ENCODE peak calls at places on chromosome 10, in eight cellular contexts. U is right lobe of liver; N is stimulated activated CD8-positive, alpha-beta memory T cell treated with anti-CD3 and anti-CD28 coated beads, Interleukin-12 subunit alpha, Interleukin-12 subunit beta, amount 100 ng/mL, for 1 hour; G is activated T-helper 1 cell treated with anti-CD3 and anti-CD28 coated beads, Interleukin-12 subunit alpha, Interleukin-12 subunit beta, Interleukin-2, Interleukin-4 antibody, amounts not matched to agents 30 ng/mL and 10 ng/mL and 1 ng/mL, durations not matched to agents 14 hours and 24 hours and 36 hours; B is RKO; Q is activated CD4-positive, CD25-positive, alpha-beta regulatory T cell; C is skeletal muscle cell; X is PC-3. I is an unnamed sample.

GRCh38 chr10:74652664-74653063 is 173.7 kb upstream of the KAT6B start:
- DNase-seq in G (no peak), C (no peak), N (no peak), U (no peak), B (no peak), Q (no peak), X (peak), I (no peak)

GRCh38 chr10:86668297-86669165 is at the start of gene LDB3:
- DNase-seq in C (no peak), G (no peak), U (no peak), B (no peak), N (no peak), X (peak), Q (no peak), I (no peak)

GRCh38 chr10:71423936-71424335 is 27.2 kb downstream of the CDH23 start:
- DNase-seq in N (no peak), C (no peak), U (no peak), B (no peak), X (no peak), G (no peak), Q (no peak), I (no peak)

GRCh38 chr10:91214906-91215305 is 5.6 kb upstream of the PCGF5 start:
- DNase-seq in Q (no peak), X (no peak), B (no peak), G (no peak), N (no peak), U (no peak), C (no peak), I (no peak)

GRCh38 chr10:97195654-97196212 is 10.0 kb upstream of the SLIT1 start:
- DNase-seq in B (no peak), C (no peak), U (no peak), Q (no peak), G (no peak), X (no peak), N (no peak), I (no peak)

GRCh38 chr10:48494611-48495010 is 110.3 kb downstream of the ARHGAP22 start:
- DNase-seq in C (no peak), X (no peak), N (no peak), B (no peak), Q (no peak), G (no peak), U (no peak), I (no peak)

GRCh38 chr10:53458007-53458406 is 685.4 kb upstream of the MBL2 start:
- DNase-seq in C (no peak), N (no peak), U (no peak), G (no peak), X (no peak), B (no peak), Q (no peak), I (no peak)

GRCh38 chr10:132443605-132443997 is 46.6 kb downstream of the PWWP2B start:
- DNase-seq in N (peak), X (peak), U (peak), B (peak), C (no peak), G (peak), Q (peak), I (no peak)

GRCh38 chr10:118808601-118809371 is 54.0 kb upstream of the CACUL1 start:
- DNase-seq in B (no peak), N (no peak), C (no peak), G (no peak), U (no peak), X (no peak), Q (no peak), I (no peak)

GRCh38 chr10:132565516-132566209 is 28.1 kb downstream of the INPP5A start:
- DNase-seq in C (no peak), G (no peak), X (peak), B (no peak), U (no peak), Q (no peak), N (no peak), I (no peak)

GRCh38 chr10:110618206-110618605 is 25.9 kb upstream of the RBM20 start:
- DNase-seq in U (no peak), G (no peak), B (no peak), Q (no peak), C (no peak), N (no peak), X (no peak), I (no peak)

GRCh38 chr10:4353964-4354363 is 472.0 kb upstream of the AKR1E2 start:
- DNase-seq in B (no peak), X (peak), G (no peak), Q (no peak), N (no peak), C (no peak), U (no peak), I (no peak)

GRCh38 chr10:96618648-96619047 is 31.8 kb upstream of the TM9SF3 start:
- DNase-seq in G (no peak), B (no peak), U (no peak), C (no peak), N (no peak), Q (no peak), X (no peak), I (no peak)

GRCh38 chr10:34704526-34705184 is 110.4 kb downstream of the PARD3 start:
- DNase-seq in N (no peak), C (no peak), U (no peak), G (no peak), X (no peak), B (no peak), Q (no peak), I (no peak)

GRCh38 chr10:6957851-6958250 is 377.8 kb upstream of the PRKCQ start:
- DNase-seq in N (no peak), Q (no peak), G (no peak), X (no peak), C (no peak), B (no peak), U (no peak), I (no peak)

GRCh38 chr10:124697837-124698559 is 46.2 kb downstream of the FAM53B start:
- DNase-seq in U (peak), C (no peak), X (no peak), N (no peak), B (no peak), Q (peak), G (peak), I (no peak)

GRCh38 chr10:13834581-13835286 is 248.0 kb downstream of the PRPF18 start:
- DNase-seq in Q (no peak), N (no peak), C (no peak), B (no peak), U (no peak), X (no peak), G (no peak), I (no peak)